ENCODE peak calls at places on chromosomes 6 and 20, in ten cellular contexts. One of them, this sample, is unnamed.

GRCh38 chr6:13427346-13427745 is 60.1 kb downstream of the GFOD1 start:
- DNase-seq in stimulated activated CD4-positive, alpha-beta T cell treated with anti-CD3 and anti-CD28 coated beads, Interleukin-2, amount 100 ng/mL, for 48 hours: no peak
- DNase-seq in ureter: no peak
- DNase-seq in progenitor cell of endocrine pancreas: no peak
- DNase-seq in EH: no peak
- DNase-seq in lung microvascular endothelial cell: no peak
- DNase-seq in right atrium auricular region: no peak
- DNase-seq in amniotic stem cell: no peak
- DNase-seq in NCI-H146: no peak
- DNase-seq in GM13976: no peak
- DNase-seq in this sample: no peak

GRCh38 chr20:10893331-10893730 is 219.5 kb upstream of the JAG1 start:
- DNase-seq in stimulated activated CD4-positive, alpha-beta T cell treated with anti-CD3 and anti-CD28 coated beads, Interleukin-2, amount 100 ng/mL, for 48 hours: no peak
- DNase-seq in ureter: no peak
- DNase-seq in progenitor cell of endocrine pancreas: no peak
- DNase-seq in EH: no peak
- DNase-seq in lung microvascular endothelial cell: no peak
- DNase-seq in right atrium auricular region: no peak
- DNase-seq in amniotic stem cell: no peak
- DNase-seq in NCI-H146: no peak
- DNase-seq in GM13976: no peak
- DNase-seq in this sample: no peak

GRCh38 chr20:35327074-35327976 is 35.1 kb upstream of the FAM83C start:
- DNase-seq in stimulated activated CD4-positive, alpha-beta T cell treated with anti-CD3 and anti-CD28 coated beads, Interleukin-2, amount 100 ng/mL, for 48 hours: no peak
- DNase-seq in ureter: no peak
- DNase-seq in progenitor cell of endocrine pancreas: no peak
- DNase-seq in EH: peak; percentile 85
- DNase-seq in lung microvascular endothelial cell: peak; percentile 65
- DNase-seq in right atrium auricular region: no peak
- DNase-seq in amniotic stem cell: no peak
- DNase-seq in NCI-H146: no peak
- DNase-seq in GM13976: no peak
- DNase-seq in this sample: no peak

GRCh38 chr6:151317206-151317994 is 74.0 kb downstream of the ZBTB2 start:
- DNase-seq in stimulated activated CD4-positive, alpha-beta T cell treated with anti-CD3 and anti-CD28 coated beads, Interleukin-2, amount 100 ng/mL, for 48 hours: no peak
- DNase-seq in ureter: no peak
- DNase-seq in progenitor cell of endocrine pancreas: no peak
- DNase-seq in EH: peak; percentile 89
- DNase-seq in lung microvascular endothelial cell: no peak
- DNase-seq in right atrium auricular region: no peak
- DNase-seq in amniotic stem cell: peak; percentile 25
- DNase-seq in NCI-H146: no peak
- DNase-seq in GM13976: no peak
- DNase-seq in this sample: peak; percentile 92

GRCh38 chr6:127737009-127737486 is 160.1 kb downstream of the C6orf58 start:
- DNase-seq in stimulated activated CD4-positive, alpha-beta T cell treated with anti-CD3 and anti-CD28 coated beads, Interleukin-2, amount 100 ng/mL, for 48 hours: peak; percentile 19
- DNase-seq in ureter: peak; percentile 57
- DNase-seq in progenitor cell of endocrine pancreas: no peak
- DNase-seq in EH: peak; percentile 77
- DNase-seq in lung microvascular endothelial cell: peak; percentile 83
- DNase-seq in right atrium auricular region: no peak
- DNase-seq in amniotic stem cell: peak; percentile 50
- DNase-seq in NCI-H146: peak; percentile 88
- DNase-seq in GM13976: peak; percentile 36
- DNase-seq in this sample: peak; percentile 44

GRCh38 chr6:137697267-137697938 is 169.7 kb upstream of the TNFAIP3 start:
- DNase-seq in stimulated activated CD4-positive, alpha-beta T cell treated with anti-CD3 and anti-CD28 coated beads, Interleukin-2, amount 100 ng/mL, for 48 hours: no peak
- DNase-seq in ureter: no peak
- DNase-seq in progenitor cell of endocrine pancreas: no peak
- DNase-seq in EH: peak; percentile 95
- DNase-seq in lung microvascular endothelial cell: peak; percentile 16
- DNase-seq in right atrium auricular region: no peak
- DNase-seq in amniotic stem cell: no peak
- DNase-seq in NCI-H146: no peak
- DNase-seq in GM13976: peak; percentile 20
- DNase-seq in this sample: peak; percentile 80

GRCh38 chr6:106882601-106883518 is 91.7 kb downstream of the CD24 start:
- DNase-seq in stimulated activated CD4-positive, alpha-beta T cell treated with anti-CD3 and anti-CD28 coated beads, Interleukin-2, amount 100 ng/mL, for 48 hours: no peak
- DNase-seq in ureter: peak; percentile 50
- DNase-seq in progenitor cell of endocrine pancreas: no peak
- DNase-seq in EH: no peak
- DNase-seq in lung microvascular endothelial cell: no peak
- DNase-seq in right atrium auricular region: no peak
- DNase-seq in amniotic stem cell: no peak
- DNase-seq in NCI-H146: no peak
- DNase-seq in GM13976: no peak
- DNase-seq in this sample: no peak

GRCh38 chr6:3205913-3206312 is 21.5 kb downstream of the TUBB2B start:
- DNase-seq in stimulated activated CD4-positive, alpha-beta T cell treated with anti-CD3 and anti-CD28 coated beads, Interleukin-2, amount 100 ng/mL, for 48 hours: no peak
- DNase-seq in ureter: no peak
- DNase-seq in progenitor cell of endocrine pancreas: no peak
- DNase-seq in EH: peak; percentile 98
- DNase-seq in lung microvascular endothelial cell: no peak
- DNase-seq in right atrium auricular region: no peak
- DNase-seq in amniotic stem cell: no peak
- DNase-seq in NCI-H146: no peak
- DNase-seq in GM13976: no peak
- DNase-seq in this sample: peak; percentile 98

GRCh38 chr6:165468361-165468760 is 159.0 kb upstream of the C6orf118 start:
- DNase-seq in stimulated activated CD4-positive, alpha-beta T cell treated with anti-CD3 and anti-CD28 coated beads, Interleukin-2, amount 100 ng/mL, for 48 hours: no peak
- DNase-seq in ureter: no peak
- DNase-seq in progenitor cell of endocrine pancreas: no peak
- DNase-seq in EH: no peak
- DNase-seq in lung microvascular endothelial cell: no peak
- DNase-seq in right atrium auricular region: no peak
- DNase-seq in amniotic stem cell: no peak
- DNase-seq in NCI-H146: no peak
- DNase-seq in GM13976: no peak
- DNase-seq in this sample: no peak

GRCh38 chr6:80151641-80152040 is 45.2 kb downstream of the BCKDHB start:
- DNase-seq in stimulated activated CD4-positive, alpha-beta T cell treated with anti-CD3 and anti-CD28 coated beads, Interleukin-2, amount 100 ng/mL, for 48 hours: no peak
- DNase-seq in ureter: no peak
- DNase-seq in progenitor cell of endocrine pancreas: no peak
- DNase-seq in EH: no peak
- DNase-seq in lung microvascular endothelial cell: no peak
- DNase-seq in right atrium auricular region: no peak
- DNase-seq in amniotic stem cell: no peak
- DNase-seq in NCI-H146: no peak
- DNase-seq in GM13976: no peak
- DNase-seq in this sample: no peak

GRCh38 chr20:12874933-12875332 is 133.8 kb upstream of the SPTLC3 start:
- DNase-seq in stimulated activated CD4-positive, alpha-beta T cell treated with anti-CD3 and anti-CD28 coated beads, Interleukin-2, amount 100 ng/mL, for 48 hours: no peak
- DNase-seq in ureter: no peak
- DNase-seq in progenitor cell of endocrine pancreas: no peak
- DNase-seq in EH: no peak
- DNase-seq in lung microvascular endothelial cell: no peak
- DNase-seq in right atrium auricular region: no peak
- DNase-seq in amniotic stem cell: no peak
- DNase-seq in NCI-H146: no peak
- DNase-seq in GM13976: no peak
- DNase-seq in this sample: no peak

GRCh38 chr6:166424431-166424830 is 41.7 kb upstream of the MPC1 start:
- DNase-seq in stimulated activated CD4-positive, alpha-beta T cell treated with anti-CD3 and anti-CD28 coated beads, Interleukin-2, amount 100 ng/mL, for 48 hours: no peak
- DNase-seq in ureter: no peak
- DNase-seq in progenitor cell of endocrine pancreas: no peak
- DNase-seq in EH: no peak
- DNase-seq in lung microvascular endothelial cell: no peak
- DNase-seq in right atrium auricular region: no peak
- DNase-seq in amniotic stem cell: no peak
- DNase-seq in NCI-H146: no peak
- DNase-seq in GM13976: no peak
- DNase-seq in this sample: no peak

GRCh38 chr6:169968541-169969270 is 217.3 kb downstream of the ERMARD start:
- DNase-seq in stimulated activated CD4-positive, alpha-beta T cell treated with anti-CD3 and anti-CD28 coated beads, Interleukin-2, amount 100 ng/mL, for 48 hours: no peak
- DNase-seq in ureter: no peak
- DNase-seq in progenitor cell of endocrine pancreas: no peak
- DNase-seq in EH: no peak
- DNase-seq in lung microvascular endothelial cell: no peak
- DNase-seq in right atrium auricular region: peak; percentile 42
- DNase-seq in amniotic stem cell: no peak
- DNase-seq in NCI-H146: no peak
- DNase-seq in GM13976: no peak
- DNase-seq in this sample: no peak

GRCh38 chr20:8573686-8574085 is 441.6 kb downstream of the PLCB1 start:
- DNase-seq in stimulated activated CD4-positive, alpha-beta T cell treated with anti-CD3 and anti-CD28 coated beads, Interleukin-2, amount 100 ng/mL, for 48 hours: no peak
- DNase-seq in ureter: no peak
- DNase-seq in progenitor cell of endocrine pancreas: no peak
- DNase-seq in EH: peak; percentile 18
- DNase-seq in lung microvascular endothelial cell: no peak
- DNase-seq in right atrium auricular region: no peak
- DNase-seq in amniotic stem cell: no peak
- DNase-seq in NCI-H146: no peak
- DNase-seq in GM13976: no peak
- DNase-seq in this sample: no peak

GRCh38 chr6:143896096-143896880 is 32.0 kb downstream of the ZC2HC1B start:
- DNase-seq in stimulated activated CD4-positive, alpha-beta T cell treated with anti-CD3 and anti-CD28 coated beads, Interleukin-2, amount 100 ng/mL, for 48 hours: no peak
- DNase-seq in ureter: peak; percentile 49
- DNase-seq in progenitor cell of endocrine pancreas: no peak
- DNase-seq in EH: no peak
- DNase-seq in lung microvascular endothelial cell: no peak
- DNase-seq in right atrium auricular region: no peak
- DNase-seq in amniotic stem cell: no peak
- DNase-seq in NCI-H146: no peak
- DNase-seq in GM13976: no peak
- DNase-seq in this sample: no peak

GRCh38 chr20:40617594-40617993 is 71.4 kb downstream of the MAFB start:
- DNase-seq in stimulated activated CD4-positive, alpha-beta T cell treated with anti-CD3 and anti-CD28 coated beads, Interleukin-2, amount 100 ng/mL, for 48 hours: no peak
- DNase-seq in ureter: no peak
- DNase-seq in progenitor cell of endocrine pancreas: no peak
- DNase-seq in EH: no peak
- DNase-seq in lung microvascular endothelial cell: no peak
- DNase-seq in right atrium auricular region: no peak
- DNase-seq in amniotic stem cell: no peak
- DNase-seq in NCI-H146: no peak
- DNase-seq in GM13976: no peak
- DNase-seq in this sample: no peak

GRCh38 chr6:26017567-26017966 is 55.0 kb downstream of the TRIM38 start:
- DNase-seq in stimulated activated CD4-positive, alpha-beta T cell treated with anti-CD3 and anti-CD28 coated beads, Interleukin-2, amount 100 ng/mL, for 48 hours: peak; percentile 70
- DNase-seq in ureter: peak; percentile 83
- DNase-seq in progenitor cell of endocrine pancreas: no peak
- DNase-seq in EH: peak; percentile 93
- DNase-seq in lung microvascular endothelial cell: peak; percentile 67
- DNase-seq in right atrium auricular region: peak; percentile 87
- DNase-seq in amniotic stem cell: peak; percentile 50
- DNase-seq in NCI-H146: no peak
- DNase-seq in GM13976: peak; percentile 62
- DNase-seq in this sample: peak; percentile 91

GRCh38 chr20:53444386-53444785 is 149.3 kb downstream of the ZNF217 start:
- DNase-seq in stimulated activated CD4-positive, alpha-beta T cell treated with anti-CD3 and anti-CD28 coated beads, Interleukin-2, amount 100 ng/mL, for 48 hours: no peak
- DNase-seq in ureter: no peak
- DNase-seq in progenitor cell of endocrine pancreas: no peak
- DNase-seq in EH: no peak
- DNase-seq in lung microvascular endothelial cell: no peak
- DNase-seq in right atrium auricular region: no peak
- DNase-seq in amniotic stem cell: no peak
- DNase-seq in NCI-H146: no peak
- DNase-seq in GM13976: no peak
- DNase-seq in this sample: no peak

GRCh38 chr6:126804255-126805064 is 314.0 kb upstream of the RSPO3 start:
- DNase-seq in stimulated activated CD4-positive, alpha-beta T cell treated with anti-CD3 and anti-CD28 coated beads, Interleukin-2, amount 100 ng/mL, for 48 hours: no peak
- DNase-seq in ureter: no peak
- DNase-seq in progenitor cell of endocrine pancreas: no peak
- DNase-seq in EH: peak; percentile 64
- DNase-seq in lung microvascular endothelial cell: peak; percentile 67
- DNase-seq in right atrium auricular region: no peak
- DNase-seq in amniotic stem cell: peak; percentile 15
- DNase-seq in NCI-H146: peak; percentile 50
- DNase-seq in GM13976: peak; percentile 15
- DNase-seq in this sample: peak; percentile 20

GRCh38 chr6:145865175-145865574 is 50.6 kb upstream of the FBXO30 start:
- DNase-seq in stimulated activated CD4-positive, alpha-beta T cell treated with anti-CD3 and anti-CD28 coated beads, Interleukin-2, amount 100 ng/mL, for 48 hours: no peak
- DNase-seq in ureter: no peak
- DNase-seq in progenitor cell of endocrine pancreas: no peak
- DNase-seq in EH: no peak
- DNase-seq in lung microvascular endothelial cell: peak; percentile 42
- DNase-seq in right atrium auricular region: no peak
- DNase-seq in amniotic stem cell: no peak
- DNase-seq in NCI-H146: no peak
- DNase-seq in GM13976: no peak
- DNase-seq in this sample: no peak

GRCh38 chr20:63699466-63700198 is 3.2 kb downstream of the TNFRSF6B start:
- DNase-seq in stimulated activated CD4-positive, alpha-beta T cell treated with anti-CD3 and anti-CD28 coated beads, Interleukin-2, amount 100 ng/mL, for 48 hours: no peak
- DNase-seq in ureter: peak; percentile 46
- DNase-seq in progenitor cell of endocrine pancreas: no peak
- DNase-seq in EH: no peak
- DNase-seq in lung microvascular endothelial cell: no peak
- DNase-seq in right atrium auricular region: no peak
- DNase-seq in amniotic stem cell: no peak
- DNase-seq in NCI-H146: no peak
- DNase-seq in GM13976: peak; percentile 24
- DNase-seq in this sample: no peak

GRCh38 chr6:53547815-53548496 is 3.1 kb upstream of the GCLC start:
- DNase-seq in stimulated activated CD4-positive, alpha-beta T cell treated with anti-CD3 and anti-CD28 coated beads, Interleukin-2, amount 100 ng/mL, for 48 hours: peak; percentile 87
- DNase-seq in ureter: peak; percentile 99
- DNase-seq in progenitor cell of endocrine pancreas: peak; percentile 91
- DNase-seq in EH: peak; percentile 97
- DNase-seq in lung microvascular endothelial cell: peak; percentile 98
- DNase-seq in right atrium auricular region: peak; percentile 98
- DNase-seq in amniotic stem cell: peak; percentile 86
- DNase-seq in NCI-H146: peak; percentile 95
- DNase-seq in GM13976: peak; percentile 94
- DNase-seq in this sample: peak; percentile 95

GRCh38 chr6:48597951-48598350 is 487.0 kb upstream of the PTCHD4 start:
- DNase-seq in stimulated activated CD4-positive, alpha-beta T cell treated with anti-CD3 and anti-CD28 coated beads, Interleukin-2, amount 100 ng/mL, for 48 hours: no peak
- DNase-seq in ureter: no peak
- DNase-seq in progenitor cell of endocrine pancreas: no peak
- DNase-seq in EH: no peak
- DNase-seq in lung microvascular endothelial cell: no peak
- DNase-seq in right atrium auricular region: no peak
- DNase-seq in amniotic stem cell: no peak
- DNase-seq in NCI-H146: no peak
- DNase-seq in GM13976: no peak
- DNase-seq in this sample: peak; percentile 6

GRCh38 chr6:87789198-87789899 is 87.3 kb upstream of the AKIRIN2 start:
- DNase-seq in stimulated activated CD4-positive, alpha-beta T cell treated with anti-CD3 and anti-CD28 coated beads, Interleukin-2, amount 100 ng/mL, for 48 hours: no peak
- DNase-seq in ureter: no peak
- DNase-seq in progenitor cell of endocrine pancreas: no peak
- DNase-seq in EH: peak; percentile 58
- DNase-seq in lung microvascular endothelial cell: peak; percentile 87
- DNase-seq in right atrium auricular region: no peak
- DNase-seq in amniotic stem cell: no peak
- DNase-seq in NCI-H146: peak; percentile 30
- DNase-seq in GM13976: no peak
- DNase-seq in this sample: peak; percentile 36

GRCh38 chr6:115891111-115891669 is 169.5 kb downstream of the FRK start:
- DNase-seq in stimulated activated CD4-positive, alpha-beta T cell treated with anti-CD3 and anti-CD28 coated beads, Interleukin-2, amount 100 ng/mL, for 48 hours: no peak
- DNase-seq in ureter: no peak
- DNase-seq in progenitor cell of endocrine pancreas: no peak
- DNase-seq in EH: peak; percentile 42
- DNase-seq in lung microvascular endothelial cell: no peak
- DNase-seq in right atrium auricular region: no peak
- DNase-seq in amniotic stem cell: peak; percentile 22
- DNase-seq in NCI-H146: no peak
- DNase-seq in GM13976: peak; percentile 36
- DNase-seq in this sample: peak; percentile 66

GRCh38 chr6:26064619-26065257 is 22.5 kb upstream of the HFE start:
- DNase-seq in stimulated activated CD4-positive, alpha-beta T cell treated with anti-CD3 and anti-CD28 coated beads, Interleukin-2, amount 100 ng/mL, for 48 hours: peak; percentile 25
- DNase-seq in ureter: no peak
- DNase-seq in progenitor cell of endocrine pancreas: no peak
- DNase-seq in EH: peak; percentile 61
- DNase-seq in lung microvascular endothelial cell: peak; percentile 74
- DNase-seq in right atrium auricular region: no peak
- DNase-seq in amniotic stem cell: peak; percentile 49
- DNase-seq in NCI-H146: peak; percentile 65
- DNase-seq in GM13976: peak; percentile 37
- DNase-seq in this sample: peak; percentile 18